ENCODE peak calls at places on chromosome 12, in ten cellular contexts. K, V, J, U, N, D, S, M, Q and H are unnamed samples.

GRCh38 chr12:54987611-54988231 is 3.2 kb upstream of the TESPA1 start:
- DNase-seq in K (no peak), V (no peak), J (no peak), U (no peak), N (no peak), D (no peak), S (no peak), M (no peak), Q (no peak), H (no peak)

GRCh38 chr12:114913871-114914801 is 230.2 kb upstream of the TBX3 start:
- DNase-seq in K (no peak), V (no peak), J (no peak), U (no peak), N (peak), D (no peak), S (peak), M (no peak), Q (peak), H (no peak)

GRCh38 chr12:105418232-105418631 is 87.7 kb downstream of the C12orf75 start:
- DNase-seq in K (no peak), V (no peak), J (no peak), U (no peak), N (peak), D (no peak), S (peak), M (no peak), Q (peak), H (no peak)

GRCh38 chr12:30110970-30111586 is 327.3 kb upstream of the TMTC1 start:
- DNase-seq in K (no peak), V (no peak), J (no peak), U (no peak), N (no peak), D (no peak), S (peak), M (no peak), Q (no peak), H (no peak)

GRCh38 chr12:112855375-112855774 is 51.4 kb upstream of the OAS1 start:
- DNase-seq in K (no peak), V (no peak), J (no peak), U (peak), N (no peak), D (no peak), S (no peak), M (no peak), Q (no peak), H (no peak)

GRCh38 chr12:15152864-15153263 is 68.4 kb downstream of the RERG start:
- DNase-seq in K (no peak), V (no peak), J (no peak), U (no peak), N (peak), D (no peak), S (peak), M (no peak), Q (no peak), H (no peak)

GRCh38 chr12:6426882-6427671 is 17.7 kb upstream of the CD27 start:
- DNase-seq in K (peak), V (no peak), J (peak), U (no peak), N (no peak), D (no peak), S (no peak), M (peak), Q (no peak), H (peak)

GRCh38 chr12:6376079-6376941 is 947 bp upstream of the SCNN1A start:
- DNase-seq in K (no peak), V (no peak), J (no peak), U (no peak), N (peak), D (no peak), S (peak), M (no peak), Q (peak), H (no peak)

GRCh38 chr12:124494751-124495129 is 72.7 kb downstream of the NCOR2 start:
- DNase-seq in K (no peak), V (no peak), J (no peak), U (no peak), N (no peak), D (no peak), S (no peak), M (no peak), Q (no peak), H (no peak)

GRCh38 chr12:19489168-19489567 is 49.9 kb downstream of the AEBP2 start:
- DNase-seq in K (no peak), V (no peak), J (no peak), U (no peak), N (no peak), D (no peak), S (no peak), M (no peak), Q (no peak), H (no peak)

GRCh38 chr12:3065300-3065699 is 11.9 kb upstream of the TSPAN9 start:
- DNase-seq in K (no peak), V (no peak), J (no peak), U (no peak), N (no peak), D (no peak), S (no peak), M (no peak), Q (no peak), H (no peak)

GRCh38 chr12:3197131-3197818 is 120.1 kb downstream of the TSPAN9 start:
- DNase-seq in K (no peak), V (no peak), J (no peak), U (peak), N (no peak), D (no peak), S (no peak), M (no peak), Q (no peak), H (no peak)

GRCh38 chr12:57368349-57369095 is 62.3 kb downstream of the R3HDM2 start:
- DNase-seq in K (no peak), V (no peak), J (no peak), U (no peak), N (peak), D (no peak), S (peak), M (no peak), Q (no peak), H (no peak)

GRCh38 chr12:5493018-5493417 is 61.1 kb downstream of the NTF3 start:
- DNase-seq in K (no peak), V (no peak), J (no peak), U (no peak), N (no peak), D (no peak), S (no peak), M (no peak), Q (no peak), H (no peak)

GRCh38 chr12:124904306-124905098 is 9.9 kb downstream of the UBC start:
- DNase-seq in K (no peak), V (peak), J (no peak), U (peak), N (peak), D (peak), S (peak), M (no peak), Q (peak), H (no peak)

GRCh38 chr12:94244165-94245133 is 96.1 kb downstream of the PLXNC1 start:
- DNase-seq in K (peak), V (no peak), J (no peak), U (no peak), N (no peak), D (no peak), S (no peak), M (peak), Q (no peak), H (peak)

GRCh38 chr12:48933664-48934311 is 8.5 kb upstream of the FKBP11 start:
- DNase-seq in K (no peak), V (no peak), J (no peak), U (no peak), N (no peak), D (no peak), S (no peak), M (no peak), Q (no peak), H (peak)